ENCODE peak calls at places on chromosomes 12 and 14, in five cellular contexts. One of them, this sample, is unnamed.

GRCh38 chr14:99194136-99194535 is 77.9 kb downstream of the BCL11B start:
- DNase-seq in psoas muscle: no peak
- DNase-seq in CD8-positive, alpha-beta T cell: no peak
- DNase-seq in AG10803: no peak
- DNase-seq in body of pancreas: no peak
- DNase-seq in this sample: no peak

GRCh38 chr14:73289729-73290128 is 52.4 kb downstream of the PAPLN start:
- DNase-seq in psoas muscle: no peak
- DNase-seq in CD8-positive, alpha-beta T cell: no peak
- DNase-seq in AG10803: peak; percentile 32
- DNase-seq in body of pancreas: no peak
- DNase-seq in this sample: no peak

GRCh38 chr12:109914461-109914860 is 14.4 kb downstream of the TCHP start:
- DNase-seq in psoas muscle: no peak
- DNase-seq in CD8-positive, alpha-beta T cell: no peak
- DNase-seq in AG10803: no peak
- DNase-seq in body of pancreas: no peak
- DNase-seq in this sample: no peak

GRCh38 chr14:95993768-95994592 is 45.2 kb upstream of the C14orf132 start:
- DNase-seq in psoas muscle: no peak
- DNase-seq in CD8-positive, alpha-beta T cell: no peak
- DNase-seq in AG10803: peak; percentile 44
- DNase-seq in body of pancreas: peak; percentile 47
- DNase-seq in this sample: peak; percentile 71

GRCh38 chr12:86834217-86834616 is 578.0 kb upstream of the MGAT4C start:
- DNase-seq in psoas muscle: no peak
- DNase-seq in CD8-positive, alpha-beta T cell: no peak
- DNase-seq in AG10803: no peak
- DNase-seq in body of pancreas: no peak
- DNase-seq in this sample: no peak

GRCh38 chr12:81573228-81573627 is 185.9 kb downstream of the PPFIA2 start:
- DNase-seq in psoas muscle: no peak
- DNase-seq in CD8-positive, alpha-beta T cell: no peak
- DNase-seq in AG10803: peak; percentile 17
- DNase-seq in body of pancreas: no peak
- DNase-seq in this sample: peak; percentile 22

GRCh38 chr12:95538002-95538401 is 13.3 kb downstream of the USP44 start:
- DNase-seq in psoas muscle: no peak
- DNase-seq in CD8-positive, alpha-beta T cell: no peak
- DNase-seq in AG10803: no peak
- DNase-seq in body of pancreas: no peak
- DNase-seq in this sample: no peak

GRCh38 chr12:64824500-64825142 is at the start of gene TBC1D30:
- DNase-seq in psoas muscle: no peak
- DNase-seq in CD8-positive, alpha-beta T cell: no peak
- DNase-seq in AG10803: peak; percentile 17
- DNase-seq in body of pancreas: no peak
- DNase-seq in this sample: peak; percentile 3

GRCh38 chr14:74289801-74290200 is 12.9 kb downstream of the ABCD4 start:
- DNase-seq in psoas muscle: no peak
- DNase-seq in CD8-positive, alpha-beta T cell: no peak
- DNase-seq in AG10803: no peak
- DNase-seq in body of pancreas: no peak
- DNase-seq in this sample: no peak

GRCh38 chr12:104710940-104711725 is 247.0 kb downstream of the SLC41A2 start:
- DNase-seq in psoas muscle: no peak
- DNase-seq in CD8-positive, alpha-beta T cell: no peak
- DNase-seq in AG10803: peak; percentile 94
- DNase-seq in body of pancreas: no peak
- DNase-seq in this sample: peak; percentile 87

GRCh38 chr14:59354666-59355065 is 110.5 kb downstream of the GPR135 start:
- DNase-seq in psoas muscle: no peak
- DNase-seq in CD8-positive, alpha-beta T cell: no peak
- DNase-seq in AG10803: peak; percentile 82
- DNase-seq in body of pancreas: no peak
- DNase-seq in this sample: peak; percentile 48

GRCh38 chr14:99350751-99351150 is 78.8 kb upstream of the BCL11B start:
- DNase-seq in psoas muscle: no peak
- DNase-seq in CD8-positive, alpha-beta T cell: no peak
- DNase-seq in AG10803: peak; percentile 6
- DNase-seq in body of pancreas: no peak
- DNase-seq in this sample: no peak

GRCh38 chr12:111069886-111070285 is 149.5 kb upstream of the MYL2 start:
- DNase-seq in psoas muscle: no peak
- DNase-seq in CD8-positive, alpha-beta T cell: no peak
- DNase-seq in AG10803: no peak
- DNase-seq in body of pancreas: no peak
- DNase-seq in this sample: no peak

GRCh38 chr14:85273099-85273677 is 256.8 kb upstream of the FLRT2 start:
- DNase-seq in psoas muscle: no peak
- DNase-seq in CD8-positive, alpha-beta T cell: no peak
- DNase-seq in AG10803: peak; percentile 9
- DNase-seq in body of pancreas: no peak
- DNase-seq in this sample: peak; percentile 33

GRCh38 chr12:6250343-6250742 is 50.1 kb downstream of the CD9 start:
- DNase-seq in psoas muscle: no peak
- DNase-seq in CD8-positive, alpha-beta T cell: no peak
- DNase-seq in AG10803: peak; percentile 39
- DNase-seq in body of pancreas: no peak
- DNase-seq in this sample: peak; percentile 52

GRCh38 chr14:65303902-65304222 is 108.7 kb upstream of the FUT8 start:
- DNase-seq in psoas muscle: no peak
- DNase-seq in CD8-positive, alpha-beta T cell: no peak
- DNase-seq in AG10803: no peak
- DNase-seq in body of pancreas: no peak
- DNase-seq in this sample: no peak

GRCh38 chr12:1619599-1619998 is 9.4 kb upstream of the WNT5B start:
- DNase-seq in psoas muscle: no peak
- DNase-seq in CD8-positive, alpha-beta T cell: no peak
- DNase-seq in AG10803: no peak
- DNase-seq in body of pancreas: peak; percentile 57
- DNase-seq in this sample: no peak

GRCh38 chr12:115973968-115974765 is 303.3 kb downstream of the MED13L start:
- DNase-seq in psoas muscle: no peak
- DNase-seq in CD8-positive, alpha-beta T cell: no peak
- DNase-seq in AG10803: no peak
- DNase-seq in body of pancreas: no peak
- DNase-seq in this sample: no peak

GRCh38 chr12:131460516-131460915 is 250.4 kb upstream of the SFSWAP start:
- DNase-seq in psoas muscle: no peak
- DNase-seq in CD8-positive, alpha-beta T cell: no peak
- DNase-seq in AG10803: no peak
- DNase-seq in body of pancreas: no peak
- DNase-seq in this sample: no peak

GRCh38 chr14:91244501-91244901 is at the start of gene GPR68:
- DNase-seq in psoas muscle: no peak
- DNase-seq in CD8-positive, alpha-beta T cell: peak; percentile 63
- DNase-seq in AG10803: peak; percentile 84
- DNase-seq in body of pancreas: peak; percentile 35
- DNase-seq in this sample: peak; percentile 78

GRCh38 chr14:96762650-96763049 is 34.5 kb upstream of the VRK1 start:
- DNase-seq in psoas muscle: no peak
- DNase-seq in CD8-positive, alpha-beta T cell: no peak
- DNase-seq in AG10803: peak; percentile 16
- DNase-seq in body of pancreas: peak; percentile 32
- DNase-seq in this sample: peak; percentile 57

GRCh38 chr14:33163109-33163508 is 224.4 kb downstream of the NPAS3 start:
- DNase-seq in psoas muscle: no peak
- DNase-seq in CD8-positive, alpha-beta T cell: no peak
- DNase-seq in AG10803: no peak
- DNase-seq in body of pancreas: no peak
- DNase-seq in this sample: no peak

GRCh38 chr14:88981948-88982347 is 157.5 kb downstream of the TTC8 start:
- DNase-seq in psoas muscle: no peak
- DNase-seq in CD8-positive, alpha-beta T cell: no peak
- DNase-seq in AG10803: no peak
- DNase-seq in body of pancreas: no peak
- DNase-seq in this sample: no peak

GRCh38 chr14:75800792-75801191 is 139.7 kb downstream of the TTLL5 start:
- DNase-seq in psoas muscle: no peak
- DNase-seq in CD8-positive, alpha-beta T cell: no peak
- DNase-seq in AG10803: no peak
- DNase-seq in body of pancreas: no peak
- DNase-seq in this sample: no peak

GRCh38 chr12:51838036-51838435 is 10.5 kb downstream of the FIGNL2 start:
- DNase-seq in psoas muscle: no peak
- DNase-seq in CD8-positive, alpha-beta T cell: no peak
- DNase-seq in AG10803: no peak
- DNase-seq in body of pancreas: no peak
- DNase-seq in this sample: no peak

GRCh38 chr14:102539544-102540309 is 30.2 kb upstream of the ANKRD9 start:
- DNase-seq in psoas muscle: peak; percentile 71
- DNase-seq in CD8-positive, alpha-beta T cell: no peak
- DNase-seq in AG10803: no peak
- DNase-seq in body of pancreas: no peak
- DNase-seq in this sample: peak; percentile 39

GRCh38 chr14:100428727-100429126 is 105.6 kb downstream of the SLC25A47 start:
- DNase-seq in psoas muscle: no peak
- DNase-seq in CD8-positive, alpha-beta T cell: no peak
- DNase-seq in AG10803: peak; percentile 35
- DNase-seq in body of pancreas: no peak
- DNase-seq in this sample: no peak

GRCh38 chr12:110543252-110543959 is 39.7 kb downstream of the PPTC7 start:
- DNase-seq in psoas muscle: peak; percentile 95
- DNase-seq in CD8-positive, alpha-beta T cell: no peak
- DNase-seq in AG10803: no peak
- DNase-seq in body of pancreas: peak; percentile 94
- DNase-seq in this sample: peak; percentile 92

GRCh38 chr12:11967356-11968040 is 103.2 kb upstream of the BCL2L14 start:
- DNase-seq in psoas muscle: no peak
- DNase-seq in CD8-positive, alpha-beta T cell: no peak
- DNase-seq in AG10803: no peak
- DNase-seq in body of pancreas: no peak
- DNase-seq in this sample: no peak

GRCh38 chr12:64457036-64457435 is 5.1 kb downstream of the TBK1 start:
- DNase-seq in psoas muscle: no peak
- DNase-seq in CD8-positive, alpha-beta T cell: no peak
- DNase-seq in AG10803: no peak
- DNase-seq in body of pancreas: no peak
- DNase-seq in this sample: no peak

GRCh38 chr12:95815635-95816212 is 25.2 kb upstream of the NTN4 start:
- DNase-seq in psoas muscle: no peak
- DNase-seq in CD8-positive, alpha-beta T cell: no peak
- DNase-seq in AG10803: peak; percentile 54
- DNase-seq in body of pancreas: no peak
- DNase-seq in this sample: peak; percentile 70

GRCh38 chr14:105192866-105193731 is 12.0 kb upstream of the NUDT14 start:
- DNase-seq in psoas muscle: no peak
- DNase-seq in CD8-positive, alpha-beta T cell: no peak
- DNase-seq in AG10803: no peak
- DNase-seq in body of pancreas: no peak
- DNase-seq in this sample: no peak

DNA sequence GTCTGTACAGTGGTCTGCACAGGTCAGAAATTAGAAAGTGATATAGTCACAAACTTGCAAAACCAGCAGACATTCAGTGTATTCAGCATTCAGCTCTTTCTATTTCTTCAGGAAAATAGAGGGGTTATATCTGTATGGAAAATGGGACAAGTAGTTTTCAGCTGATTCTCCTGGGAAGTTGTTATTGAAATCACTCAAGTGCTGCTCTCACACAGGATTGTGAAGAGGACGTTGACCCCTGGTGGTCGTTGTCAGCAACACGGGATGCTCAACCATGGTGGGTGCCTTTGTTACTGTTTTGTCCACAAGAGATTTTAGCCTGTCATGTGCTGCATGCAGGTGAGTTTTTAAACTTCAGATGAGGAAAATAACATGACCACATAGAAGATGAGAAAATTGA is 981.8 kb downstream of the TMEM121 start:
- DNase-seq in psoas muscle: no peak
- DNase-seq in CD8-positive, alpha-beta T cell: no peak
- DNase-seq in AG10803: no peak
- DNase-seq in body of pancreas: no peak
- DNase-seq in this sample: no peak
- TF ChIP-seq CTCF in psoas muscle: no peak
- TF ChIP-seq CTCF in CD8-positive, alpha-beta T cell: peak; percentile 21
- TF ChIP-seq CTCF in AG10803: no peak
- TF ChIP-seq CTCF in body of pancreas: no peak
- TF ChIP-seq CTCF in this sample: no peak

GRCh38 chr14:40199101-40199500 is 766.9 kb upstream of the FBXO33 start:
- DNase-seq in psoas muscle: no peak
- DNase-seq in CD8-positive, alpha-beta T cell: no peak
- DNase-seq in AG10803: no peak
- DNase-seq in body of pancreas: no peak
- DNase-seq in this sample: no peak

GRCh38 chr14:40197344-40197743 is 765.1 kb upstream of the FBXO33 start:
- DNase-seq in psoas muscle: no peak
- DNase-seq in CD8-positive, alpha-beta T cell: no peak
- DNase-seq in AG10803: no peak
- DNase-seq in body of pancreas: no peak
- DNase-seq in this sample: no peak
- H3K4me3 ChIP-seq in psoas muscle: no peak overlapping the region
- H3K4me3 ChIP-seq in CD8-positive, alpha-beta T cell: no peak overlapping the region
- H3K4me3 ChIP-seq in AG10803: no peak overlapping the region
- H3K4me3 ChIP-seq in body of pancreas: no peak overlapping the region
- H3K4me3 ChIP-seq in this sample: no peak overlapping the region

GRCh38 chr12:117525766-117526165 is 164.3 kb upstream of the NOS1 start:
- DNase-seq in psoas muscle: no peak
- DNase-seq in CD8-positive, alpha-beta T cell: no peak
- DNase-seq in AG10803: no peak
- DNase-seq in body of pancreas: no peak
- DNase-seq in this sample: no peak

GRCh38 chr12:117524806-117525205 is 163.4 kb upstream of the NOS1 start:
- DNase-seq in psoas muscle: no peak
- DNase-seq in CD8-positive, alpha-beta T cell: no peak
- DNase-seq in AG10803: no peak
- DNase-seq in body of pancreas: no peak
- DNase-seq in this sample: no peak

GRCh38 chr12:117527480-117527857 is 166.0 kb upstream of the NOS1 start:
- DNase-seq in psoas muscle: no peak
- DNase-seq in CD8-positive, alpha-beta T cell: no peak
- DNase-seq in AG10803: no peak
- DNase-seq in body of pancreas: no peak
- DNase-seq in this sample: no peak

GRCh38 chr12:117528538-117528937 is 167.1 kb upstream of the NOS1 start:
- DNase-seq in psoas muscle: no peak
- DNase-seq in CD8-positive, alpha-beta T cell: no peak
- DNase-seq in AG10803: no peak
- DNase-seq in body of pancreas: no peak
- DNase-seq in this sample: no peak

GRCh38 chr12:117526756-117527479 is 165.5 kb upstream of the NOS1 start:
- DNase-seq in psoas muscle: no peak
- DNase-seq in CD8-positive, alpha-beta T cell: no peak
- DNase-seq in AG10803: no peak
- DNase-seq in body of pancreas: no peak
- DNase-seq in this sample: no peak
- TF ChIP-seq CTCF in psoas muscle: no peak
- TF ChIP-seq CTCF in CD8-positive, alpha-beta T cell: no peak
- TF ChIP-seq CTCF in AG10803: no peak
- TF ChIP-seq CTCF in body of pancreas: no peak
- TF ChIP-seq CTCF in this sample: no peak

DNA sequence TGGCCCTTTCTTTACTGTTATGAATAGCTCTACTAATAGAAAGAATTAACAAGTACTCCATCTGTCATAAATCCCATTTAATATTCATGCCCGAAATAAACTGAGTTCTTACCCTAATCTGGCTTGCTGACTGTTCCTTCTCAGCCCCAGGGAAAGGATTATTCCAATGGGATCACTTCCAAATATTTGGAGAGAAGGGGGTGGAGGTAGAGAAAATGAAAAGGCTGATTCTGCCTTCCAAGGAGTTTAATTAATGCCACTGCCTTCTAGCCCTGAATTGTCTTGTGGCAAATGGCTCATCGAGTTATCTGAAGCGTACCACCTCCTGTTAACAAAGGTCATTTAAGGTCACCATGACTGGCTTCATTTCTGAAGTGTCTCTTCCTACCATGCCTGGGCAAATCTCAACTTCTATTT is 79.1 kb downstream of the TMX1 start:
- DNase-seq in psoas muscle: no peak
- DNase-seq in CD8-positive, alpha-beta T cell: no peak
- DNase-seq in AG10803: peak; percentile 38
- DNase-seq in body of pancreas: no peak
- DNase-seq in this sample: peak; percentile 45
- H3K4me3 ChIP-seq in psoas muscle: no peak overlapping the region
- H3K4me3 ChIP-seq in CD8-positive, alpha-beta T cell: no peak overlapping the region
- H3K4me3 ChIP-seq in AG10803: no peak overlapping the region
- H3K4me3 ChIP-seq in body of pancreas: no peak overlapping the region
- H3K4me3 ChIP-seq in this sample: no peak overlapping the region

This sample was measured in fibroblast of the aortic adventitia.